ENCODE peak calls at places on chromosomes 1 and 21, in eight cellular contexts. G is ACHN; X is iris pigment epithelial cell; Q is CD4-positive, alpha-beta memory T cell; C is posterior cingulate gyrus; Y is adipocyte; Z is T follicular helper cell; S is KBM-7. N is an unnamed sample.

GRCh38 chr1:54112969-54113368 is 39.8 kb downstream of the CDCP2 start:
- DNase-seq in Z (no peak), Q (no peak), C (no peak), Y (no peak), G (no peak), X (no peak), S (no peak), N (no peak)

GRCh38 chr1:76066390-76066789 is 8.2 kb upstream of the ST6GALNAC3 start:
- DNase-seq in G (peak; percentile 10), Y (peak; percentile 34), S (no peak), C (no peak), X (peak; percentile 43), Q (no peak), Z (no peak), N (no peak)

GRCh38 chr1:161260939-161261858 is 2.7 kb downstream of the PCP4L1 start:
- DNase-seq in G (peak; percentile 42), S (peak; percentile 24), X (no peak), Q (no peak), Y (no peak), C (no peak), Z (no peak), N (no peak)

GRCh38 chr21:36385233-36385908 is at the start of gene CHAF1B:
- DNase-seq in C (peak; percentile 90), Z (peak; percentile 69), X (peak; percentile 63), Q (peak; percentile 82), Y (peak; percentile 92), G (peak; percentile 76), S (peak; percentile 85), N (peak; percentile 58)

GRCh38 chr1:198155253-198155652 is 1.5 kb upstream of the NEK7 start:
- DNase-seq in G (no peak), X (peak; percentile 71), Q (no peak), C (no peak), Z (no peak), S (no peak), Y (peak; percentile 82), N (no peak)

GRCh38 chr1:233057836-233058235 is 107.4 kb downstream of the NTPCR start:
- DNase-seq in Q (no peak), S (no peak), X (no peak), G (no peak), Z (no peak), C (no peak), Y (no peak), N (no peak)

GRCh38 chr21:41636636-41637625 is 129.0 kb upstream of the TMPRSS2 start:
- DNase-seq in X (no peak), Y (no peak), C (no peak), Q (no peak), S (no peak), G (no peak), Z (no peak), N (no peak)

GRCh38 chr1:225655509-225656258 is 2.8 kb upstream of the ENAH start:
- DNase-seq in S (peak; percentile 21), Z (no peak), X (peak; percentile 99), G (peak; percentile 98), C (no peak), Q (no peak), Y (peak; percentile 96), N (peak; percentile 64)

GRCh38 chr1:186210258-186210657 is 164.8 kb downstream of the TPR start:
- DNase-seq in C (no peak), X (no peak), Z (no peak), Y (no peak), Q (no peak), S (no peak), G (no peak), N (no peak)

GRCh38 chr1:48216941-48217340 is 5.6 kb upstream of the SLC5A9 start:
- DNase-seq in S (no peak), X (no peak), G (no peak), C (no peak), Y (no peak), Q (no peak), Z (no peak), N (no peak)

GRCh38 chr1:204991342-204991844 is 51.6 kb upstream of the CNTN2 start:
- DNase-seq in G (no peak), C (peak; percentile 87), Q (no peak), X (no peak), S (no peak), Z (no peak), Y (no peak), N (peak; percentile 23)

GRCh38 chr1:67966666-67967009 is 83.8 kb downstream of the DIRAS3 start:
- DNase-seq in Z (no peak), G (no peak), Y (no peak), X (no peak), Q (no peak), C (no peak), S (no peak), N (no peak)

GRCh38 chr1:210344706-210345105 is 16.0 kb downstream of the HHAT start:
- DNase-seq in G (no peak), S (no peak), Y (no peak), C (no peak), X (no peak), Q (no peak), Z (no peak), N (no peak)

GRCh38 chr1:37901191-37901892 is 42.0 kb upstream of the MTF1 start:
- DNase-seq in Q (no peak), C (peak; percentile 35), G (no peak), Y (no peak), X (no peak), Z (no peak), S (peak; percentile 82), N (no peak)

GRCh38 chr1:14404847-14405246 is 193.6 kb upstream of the KAZN start:
- DNase-seq in S (no peak), X (no peak), C (no peak), Y (no peak), Q (no peak), Z (no peak), G (no peak), N (no peak)

GRCh38 chr21:40837456-40837855 is 9.5 kb downstream of the DSCAM start:
- DNase-seq in G (no peak), C (no peak), Y (no peak), Z (no peak), S (no peak), Q (no peak), X (no peak), N (no peak)

GRCh38 chr1:237670296-237670695 is 220.4 kb downstream of the ZP4 start:
- DNase-seq in X (no peak), G (no peak), Q (no peak), Y (peak; percentile 1), S (no peak), C (no peak), Z (no peak), N (no peak)

GRCh38 chr1:50348449-50349241 is 74.6 kb downstream of the DMRTA2 start:
- DNase-seq in G (peak; percentile 62), X (peak; percentile 79), Q (peak; percentile 27), Y (peak; percentile 87), S (peak; percentile 82), Z (peak; percentile 22), C (no peak), N (peak; percentile 78)

GRCh38 chr1:112464501-112464900 is 44.3 kb upstream of the WNT2B start:
- DNase-seq in S (no peak), C (no peak), Y (no peak), X (no peak), G (no peak), Q (no peak), Z (no peak), N (no peak)